ENCODE peak calls at places on chromosomes 12 and 14, in nine cellular contexts. R is activated CD8-positive, alpha-beta memory T cell treated with anti-CD3 and anti-CD28 coated beads, Interleukin-2, amount 50 U/mL, for 48 hours; X is A549; Y is body of pancreas; B is tibial artery; H is HT1080; C is anterior cingulate cortex; D is GM19239; L is AG04450. V is an unnamed sample.

GRCh38 chr14:67934087-67934486 is 114.5 kb downstream of the RAD51B start:
- DNase-seq in R (no peak), H (peak), L (peak), B (no peak), D (peak), C (no peak), X (peak), Y (peak), V (no peak)

GRCh38 chr12:7915911-7916403 is 20.0 kb downstream of the SLC2A3 start:
- DNase-seq in B (no peak), D (no peak), L (no peak), C (no peak), R (peak), Y (no peak), H (no peak), X (no peak), V (no peak)

GRCh38 chr14:64064447-64064846 is 211.6 kb downstream of the SYNE2 start:
- DNase-seq in L (no peak), C (no peak), B (no peak), D (no peak), Y (no peak), X (no peak), H (no peak), R (no peak), V (no peak)

GRCh38 chr14:31934767-31935266 is 142.3 kb upstream of the ARHGAP5 start:
- DNase-seq in R (no peak), L (no peak), Y (peak), D (no peak), C (no peak), X (peak), H (peak), B (no peak), V (no peak)

GRCh38 chr12:48717252-48717695 is 767 bp upstream of the CCNT1 start:
- DNase-seq in Y (no peak), D (peak), R (no peak), H (peak), C (no peak), B (no peak), X (peak), L (no peak), V (no peak)

GRCh38 chr14:39621223-39621622 is 189.0 kb upstream of the FBXO33 start:
- DNase-seq in R (no peak), H (no peak), C (no peak), D (no peak), L (no peak), Y (no peak), X (no peak), B (no peak), V (no peak)

GRCh38 chr12:79206871-79207270 is 342.3 kb downstream of the SYT1 start:
- DNase-seq in X (peak), Y (no peak), L (no peak), D (no peak), B (no peak), H (no peak), C (no peak), R (no peak), V (no peak)

GRCh38 chr12:80936642-80937390 is 918 bp downstream of the LIN7A start:
- DNase-seq in H (peak), C (peak), L (no peak), X (peak), Y (peak), R (no peak), D (no peak), B (peak), V (peak)

GRCh38 chr14:23447634-23448353 is 12.3 kb upstream of the MYH7 start:
- DNase-seq in L (no peak), X (no peak), R (peak), D (no peak), B (no peak), Y (peak), H (no peak), C (no peak), V (no peak)

V was measured in occipital lobe.